ENCODE peak calls at places on chromosomes 4 and X, in four cellular contexts. Y, H, B and P are unnamed samples.

GRCh38 chrX:39492495-39493162 is 605.1 kb downstream of the BCOR start:
- DNase-seq in H (no peak), Y (no peak), B (no peak), P (no peak)

GRCh38 chr4:155353923-155354540 is 22.7 kb downstream of the MAP9 start:
- DNase-seq in B (peak; percentile 58), Y (no peak), H (peak; percentile 64), P (no peak)

GRCh38 chr4:122777846-122778501 is 45.5 kb downstream of the BBS12 start:
- DNase-seq in B (no peak), H (no peak), Y (no peak), P (no peak)

GRCh38 chr4:78864405-78865024 is 74.7 kb downstream of the PAQR3 start:
- DNase-seq in H (no peak), Y (no peak), B (no peak), P (no peak)

GRCh38 chr4:150126201-150126879 is 48.1 kb downstream of the DCLK2 start:
- DNase-seq in Y (no peak), B (no peak), H (no peak), P (no peak)

GRCh38 chrX:358651-359143 is 28.0 kb downstream of the PPP2R3B start:
- DNase-seq in H (no peak), Y (no peak), B (no peak), P (no peak)

GRCh38 chr4:155342142-155342541 is 34.6 kb downstream of the MAP9 start:
- DNase-seq in B (no peak), Y (no peak), H (no peak), P (no peak)

GRCh38 chr4:48909697-48910096 is 3.1 kb upstream of the OCIAD2 start:
- DNase-seq in Y (no peak), H (peak; percentile 22), B (no peak), P (no peak)

GRCh38 chrX:71637848-71638247 is 19.5 kb upstream of the CXCR3 start:
- DNase-seq in B (no peak), Y (no peak), H (no peak), P (no peak)

GRCh38 chr4:183411291-183411861 is 33.1 kb upstream of the CDKN2AIP start:
- DNase-seq in H (no peak), Y (no peak), B (no peak), P (no peak)

GRCh38 chr4:101708640-101709039 is 81.9 kb upstream of the BANK1 start:
- DNase-seq in B (no peak), Y (no peak), H (no peak), P (no peak)

GRCh38 chrX:53729756-53730155 is 43.2 kb upstream of the HUWE1 start:
- DNase-seq in Y (no peak), B (no peak), H (no peak), P (no peak)

GRCh38 chr4:3123201-3123671 is 48.8 kb downstream of the HTT start:
- DNase-seq in H (no peak), Y (no peak), B (no peak), P (no peak)

GRCh38 chr4:148034821-148035220 is 302.9 kb downstream of the ARHGAP10 start:
- DNase-seq in B (no peak), H (no peak), Y (no peak), P (no peak)

GRCh38 chr4:10458190-10458589 is 964 bp upstream of the ZNF518B start:
- DNase-seq in H (no peak), Y (no peak), B (no peak), P (no peak)

GRCh38 chr4:66766557-66766956 is 778.7 kb downstream of the CENPC start:
- DNase-seq in H (no peak), Y (no peak), B (no peak), P (no peak)

GRCh38 chr4:6986067-6986780 is 56.9 kb upstream of the TADA2B start:
- DNase-seq in Y (no peak), H (no peak), B (peak; percentile 69), P (no peak)

GRCh38 chrX:69388526-69388925 is 115.6 kb upstream of the NALF2 start:
- DNase-seq in B (no peak), Y (no peak), H (no peak), P (no peak)

GRCh38 chr4:134154097-134154496 is 47.5 kb downstream of the PABPC4L start:
- DNase-seq in H (no peak), Y (no peak), B (no peak), P (no peak)

GRCh38 chrX:84320606-84321005 is 132.6 kb upstream of the RPS6KA6 start:
- DNase-seq in H (no peak), Y (no peak), B (no peak), P (no peak)

GRCh38 chr4:88643932-88644331 is 51.7 kb downstream of the HERC3 start:
- DNase-seq in H (no peak), Y (no peak), B (no peak), P (no peak)

GRCh38 chrX:110992611-110993010 is 103.4 kb upstream of the PAK3 start:
- DNase-seq in H (no peak), B (peak; percentile 24), Y (no peak), P (no peak)

GRCh38 chr4:48879561-48880442 is 26.8 kb downstream of the OCIAD2 start:
- DNase-seq in Y (no peak), B (no peak), H (no peak), P (no peak)

GRCh38 chrX:108453841-108454240 is 14.2 kb downstream of the COL4A5 start:
- DNase-seq in H (no peak), Y (no peak), B (no peak), P (no peak)

GRCh38 chrX:124895947-124896346 is 423.7 kb upstream of the TEX13C start:
- DNase-seq in H (no peak), Y (no peak), B (no peak), P (no peak)

GRCh38 chr4:54902261-54902660 is 223.1 kb downstream of the KDR start:
- DNase-seq in H (no peak), B (no peak), Y (no peak), P (peak; percentile 53)

DNA sequence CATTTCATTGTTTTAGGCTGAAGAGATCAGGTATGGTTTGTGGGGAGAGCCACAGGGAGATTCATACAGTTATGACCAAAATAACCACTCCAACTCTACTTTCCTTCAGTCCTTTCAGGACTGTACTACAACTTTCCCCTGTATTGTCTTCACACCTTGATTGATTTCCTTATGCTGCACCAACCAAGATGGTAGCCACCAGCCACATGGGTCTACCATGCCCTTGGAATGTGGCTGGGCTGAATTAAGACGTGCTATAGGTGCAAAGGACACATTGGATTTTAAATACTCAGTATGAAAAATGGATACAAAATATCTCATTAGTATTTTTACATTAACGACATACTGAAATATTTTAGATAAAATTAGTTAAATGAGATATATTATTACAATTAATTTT is 11.2 kb downstream of the IRF2 start:
- DNase-seq in Y (no peak), H (no peak), B (no peak), P (no peak)
- H3K4me1 ChIP-seq in Y (peaks cover 15% of the 10 kb centered on the region), H (peaks cover 8% of the 10 kb centered on the region), B (peaks cover 39% of the 10 kb centered on the region), P (peaks cover 35% of the 10 kb centered on the region)

DNA sequence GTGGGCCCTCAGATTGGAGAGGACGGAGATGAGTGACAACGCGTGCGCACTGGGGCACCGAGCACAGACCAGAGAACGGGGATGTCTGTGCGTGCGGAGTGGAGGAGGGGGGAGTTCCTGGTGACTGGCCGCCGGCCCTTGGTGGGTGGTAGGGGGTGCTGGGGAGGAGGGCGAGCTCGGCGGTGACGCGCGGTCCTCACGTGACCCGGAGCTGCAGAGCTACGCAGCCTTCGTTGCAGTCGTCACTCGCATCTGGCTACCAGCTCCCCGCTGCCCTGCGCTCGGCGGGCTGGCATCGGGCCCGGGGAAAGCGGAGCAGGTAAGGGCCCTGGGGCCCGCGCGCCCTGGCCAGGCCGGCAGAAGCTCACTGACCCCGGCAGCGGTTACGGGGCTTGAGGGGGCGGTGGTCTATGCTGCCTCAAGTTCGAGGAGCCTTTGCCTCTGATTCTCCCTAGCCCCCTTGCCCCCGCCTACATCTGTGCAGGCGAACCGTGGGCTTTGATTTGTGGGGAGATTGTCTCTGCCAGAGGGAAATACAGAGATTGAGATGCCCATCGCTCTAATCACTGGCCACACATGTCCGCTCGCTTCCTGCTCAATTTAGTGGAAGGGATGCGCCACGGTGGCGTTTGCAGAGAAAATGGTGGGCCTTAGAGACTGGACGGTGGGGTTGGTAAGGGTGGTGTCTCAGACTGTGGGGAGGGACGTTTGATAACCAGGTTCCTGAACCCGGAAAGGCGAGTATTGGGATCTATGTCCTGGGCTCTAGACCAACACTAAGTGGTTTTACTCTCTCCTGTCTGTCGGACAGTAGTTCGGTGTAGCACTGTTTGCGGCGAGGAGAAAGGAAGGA is at the start of gene ARMCX4:
- DNase-seq in B (peak; percentile 53), Y (no peak), H (peak; percentile 18), P (no peak)
- TF ChIP-seq POLR2AphosphoS5 in B (no peak), Y (no peak), H (no peak), P (peak; percentile 62)

GRCh38 chr4:156977435-156978160 is 6.0 kb upstream of the PDGFC start:
- DNase-seq in B (no peak), Y (no peak), H (no peak), P (no peak)

GRCh38 chr4:156981262-156981661 is 9.7 kb upstream of the PDGFC start:
- DNase-seq in H (no peak), Y (no peak), B (no peak), P (no peak)

DNA sequence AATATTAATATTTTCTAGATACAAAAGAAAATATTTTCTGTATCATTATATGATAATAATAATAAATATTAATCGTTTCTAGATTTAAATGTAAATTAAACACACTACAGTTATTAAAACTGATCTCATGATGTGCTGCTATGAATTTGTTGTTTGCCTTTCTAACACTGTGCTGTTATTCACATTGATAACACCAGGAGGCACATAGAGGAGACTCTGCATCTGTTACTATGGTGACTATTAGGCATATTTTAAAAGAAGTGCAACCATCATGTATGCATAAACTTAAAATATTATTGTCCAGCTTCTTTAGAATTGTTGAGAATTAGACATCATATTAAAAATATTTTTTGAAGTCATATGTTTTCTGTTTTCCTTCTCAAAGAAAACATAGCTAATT is 11.8 kb upstream of the PDGFC start:
- DNase-seq in H (no peak), Y (no peak), B (no peak), P (no peak)
- TF ChIP-seq CTCF in H (no peak), Y (peak; percentile 27), B (peak; percentile 25), P (no peak)

DNA sequence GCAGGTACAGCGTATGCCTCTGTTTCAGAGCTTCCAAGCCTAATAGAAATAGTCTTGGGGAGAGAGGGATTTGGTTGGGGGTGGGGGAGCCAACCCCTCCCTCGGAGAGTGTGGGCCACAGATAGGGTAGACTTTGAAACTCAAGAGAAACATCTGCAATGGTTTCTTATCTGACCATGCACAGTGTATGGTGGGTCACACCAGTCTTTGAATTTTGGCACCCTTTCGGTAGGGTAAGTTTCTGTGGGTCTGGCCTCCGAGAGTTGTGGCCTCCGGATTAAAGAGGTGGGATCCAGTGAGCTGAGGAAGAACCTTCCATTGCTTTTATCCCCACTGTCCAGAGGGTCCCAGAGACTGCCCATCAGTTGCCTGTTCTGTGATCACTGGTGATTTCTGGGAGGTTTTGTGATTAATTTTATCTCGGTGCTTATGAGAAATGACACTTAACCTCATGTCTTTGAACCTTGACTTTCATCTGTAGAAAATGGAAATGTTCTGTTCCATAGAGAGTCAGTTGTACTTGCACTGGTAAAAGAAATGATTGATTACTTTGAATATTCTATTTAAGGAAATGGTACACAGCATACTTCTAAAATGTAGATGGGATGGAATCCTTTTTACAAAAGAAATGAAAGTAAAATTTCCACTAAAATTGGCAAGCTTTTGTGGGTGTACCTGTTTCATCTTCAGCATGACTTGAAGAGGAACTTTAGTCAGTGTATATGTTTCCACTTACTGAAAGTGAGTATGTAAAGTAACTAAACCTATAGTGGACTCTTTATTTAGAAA is 62.7 kb downstream of the TMEM131L start:
- DNase-seq in H (no peak), Y (no peak), B (no peak), P (peak; percentile 34)
- H3K4me1 ChIP-seq in H (peaks cover 31% of the 10 kb centered on the region), Y (peaks cover 23% of the 10 kb centered on the region), B (peaks cover 41% of the 10 kb centered on the region), P (peaks cover 47% of the 10 kb centered on the region)